ENCODE peak calls at places on chromosome 5, in four cellular contexts. P, G, Y and S are unnamed samples.

GRCh38 chr5:160961761-160962160 is 109.8 kb upstream of the ATP10B start:
- DNase-seq in G (no peak), Y (no peak), P (no peak), S (no peak)

GRCh38 chr5:78594946-78595921 is 53.3 kb downstream of the LHFPL2 start:
- DNase-seq in G (peak; percentile 99), P (no peak), Y (no peak), S (no peak)

GRCh38 chr5:56229106-56229505 is 4.0 kb downstream of the ANKRD55 start:
- DNase-seq in P (no peak), Y (no peak), G (no peak), S (no peak)

GRCh38 chr5:16957305-16958165 is 21.4 kb upstream of the MYO10 start:
- DNase-seq in Y (no peak), G (peak; percentile 96), P (no peak), S (no peak)

GRCh38 chr5:164302533-164303235 is 797.3 kb downstream of the MAT2B start:
- DNase-seq in G (no peak), P (no peak), Y (no peak), S (no peak)

GRCh38 chr5:144191998-144192397 is 21.3 kb downstream of the KCTD16 start:
- DNase-seq in P (no peak), Y (peak; percentile 63), G (peak; percentile 67), S (no peak)

GRCh38 chr5:73030531-73030930 is 74.7 kb downstream of the FCHO2 start:
- DNase-seq in Y (no peak), G (no peak), P (no peak), S (no peak)

GRCh38 chr5:86837610-86838009 is 219.9 kb downstream of the COX7C start:
- DNase-seq in Y (no peak), G (no peak), P (no peak), S (no peak)

GRCh38 chr5:172769598-172770373 is 1.2 kb downstream of the DUSP1 start:
- DNase-seq in P (peak; percentile 58), Y (no peak), G (no peak), S (no peak)

GRCh38 chr5:179285236-179285635 is 60.0 kb downstream of the ADAMTS2 start:
- DNase-seq in P (peak; percentile 66), G (no peak), Y (no peak), S (peak; percentile 69)

GRCh38 chr5:10689391-10690081 is 71.5 kb downstream of the DAP start:
- DNase-seq in Y (peak; percentile 64), G (no peak), P (no peak), S (no peak)

GRCh38 chr5:62475072-62475471 is 62.5 kb downstream of the IPO11 start:
- DNase-seq in P (no peak), Y (no peak), G (peak; percentile 30), S (no peak)

GRCh38 chr5:159286420-159287035 is 23.4 kb downstream of the UBLCP1 start:
- DNase-seq in G (no peak), Y (peak; percentile 67), P (no peak), S (no peak)

GRCh38 chr5:94481059-94481458 is 137.3 kb downstream of the KIAA0825 start:
- DNase-seq in P (no peak), G (no peak), Y (peak; percentile 4), S (no peak)

GRCh38 chr5:543755-544674 is 19.8 kb upstream of the SLC9A3 start:
- DNase-seq in P (peak; percentile 58), G (no peak), Y (peak; percentile 96), S (peak; percentile 85)

GRCh38 chr5:178895615-178896571 is at the start of gene ZFP2:
- DNase-seq in Y (no peak), G (no peak), P (peak; percentile 71), S (peak; percentile 83)

GRCh38 chr5:14105717-14106435 is 37.3 kb upstream of the TRIO start:
- DNase-seq in G (peak; percentile 84), Y (no peak), P (no peak), S (no peak)

GRCh38 chr5:125227333-125228075 is 481.1 kb upstream of the ZNF608 start:
- DNase-seq in G (peak; percentile 8), Y (peak; percentile 14), P (peak; percentile 21), S (no peak)

GRCh38 chr5:102583663-102584062 is 84.9 kb upstream of the SLCO6A1 start:
- DNase-seq in G (no peak), Y (peak; percentile 48), P (no peak), S (no peak)

GRCh38 chr5:154923441-154924430 is 14.3 kb downstream of the GEMIN5 start:
- DNase-seq in Y (no peak), G (no peak), P (no peak), S (no peak)

GRCh38 chr5:172076783-172077244 is 70.4 kb upstream of the FBXW11 start:
- DNase-seq in G (no peak), Y (peak; percentile 52), P (no peak), S (no peak)

GRCh38 chr5:127012933-127013332 is 17.4 kb downstream of the MARCHF3 start:
- DNase-seq in G (no peak), Y (no peak), P (no peak), S (no peak)

GRCh38 chr5:5350101-5350500 is 72.4 kb upstream of the ICE1 start:
- DNase-seq in P (no peak), G (no peak), Y (no peak), S (no peak)

GRCh38 chr5:38110130-38110529 is 148.2 kb upstream of the EGFLAM start:
- DNase-seq in G (no peak), P (no peak), Y (no peak), S (no peak)

GRCh38 chr5:172133359-172134029 is 54.5 kb downstream of the STK10 start:
- DNase-seq in Y (peak; percentile 72), G (peak; percentile 88), P (no peak), S (peak; percentile 73)

GRCh38 chr5:74546796-74547195 is 93.7 kb downstream of the ENC1 start:
- DNase-seq in P (no peak), G (no peak), Y (no peak), S (no peak)

GRCh38 chr5:179731791-179732411 is 721 bp upstream of the MAML1 start:
- DNase-seq in Y (no peak), G (peak; percentile 61), P (peak; percentile 64), S (peak; percentile 68)